ENCODE peak calls at places on chromosomes 5 and 9, in nine cellular contexts. One of them, this sample, is unnamed.

GRCh38 chr5:42985129-42986037 is 54.7 kb downstream of the ANXA2R start:
- DNase-seq in NCI-H1105 treated with DMSO at 0.1 percent for 48 hours: no peak
- DNase-seq in GM13976: no peak
- DNase-seq in GM10248: no peak
- DNase-seq in A673: no peak
- DNase-seq in HEK293T: no peak
- DNase-seq in CD4-positive, alpha-beta T cell: no peak
- DNase-seq in HFFc6: peak
- DNase-seq in ureter: no peak
- DNase-seq in this sample: no peak

GRCh38 chr5:157289164-157289819 is 23.4 kb downstream of the CYFIP2 start:
- DNase-seq in NCI-H1105 treated with DMSO at 0.1 percent for 48 hours: no peak
- DNase-seq in GM13976: no peak
- DNase-seq in GM10248: no peak
- DNase-seq in A673: no peak
- DNase-seq in HEK293T: no peak
- DNase-seq in CD4-positive, alpha-beta T cell: no peak
- DNase-seq in HFFc6: no peak
- DNase-seq in ureter: no peak
- DNase-seq in this sample: no peak

GRCh38 chr9:87276851-87277251 is 220.8 kb upstream of the DAPK1 start:
- DNase-seq in NCI-H1105 treated with DMSO at 0.1 percent for 48 hours: no peak
- DNase-seq in GM13976: no peak
- DNase-seq in GM10248: no peak
- DNase-seq in A673: peak
- DNase-seq in HEK293T: no peak
- DNase-seq in CD4-positive, alpha-beta T cell: no peak
- DNase-seq in HFFc6: peak
- DNase-seq in ureter: no peak
- DNase-seq in this sample: no peak

GRCh38 chr9:83544002-83544698 is 5.9 kb upstream of the FRMD3 start:
- DNase-seq in NCI-H1105 treated with DMSO at 0.1 percent for 48 hours: peak
- DNase-seq in GM13976: peak
- DNase-seq in GM10248: peak
- DNase-seq in A673: peak
- DNase-seq in HEK293T: peak
- DNase-seq in CD4-positive, alpha-beta T cell: no peak
- DNase-seq in HFFc6: peak
- DNase-seq in ureter: peak
- DNase-seq in this sample: peak

GRCh38 chr9:92666912-92667532 is 2.9 kb downstream of the IPPK start:
- DNase-seq in NCI-H1105 treated with DMSO at 0.1 percent for 48 hours: no peak
- DNase-seq in GM13976: no peak
- DNase-seq in GM10248: no peak
- DNase-seq in A673: no peak
- DNase-seq in HEK293T: no peak
- DNase-seq in CD4-positive, alpha-beta T cell: no peak
- DNase-seq in HFFc6: no peak
- DNase-seq in ureter: no peak
- DNase-seq in this sample: no peak

GRCh38 chr9:76419782-76420380 is 25.7 kb upstream of the RFK start:
- DNase-seq in NCI-H1105 treated with DMSO at 0.1 percent for 48 hours: no peak
- DNase-seq in GM13976: no peak
- DNase-seq in GM10248: peak
- DNase-seq in A673: peak
- DNase-seq in HEK293T: peak
- DNase-seq in CD4-positive, alpha-beta T cell: no peak
- DNase-seq in HFFc6: peak
- DNase-seq in ureter: no peak
- DNase-seq in this sample: peak

GRCh38 chr9:136981588-136982231 is 1.1 kb upstream of the LCNL1 start:
- DNase-seq in NCI-H1105 treated with DMSO at 0.1 percent for 48 hours: no peak
- DNase-seq in GM13976: no peak
- DNase-seq in GM10248: no peak
- DNase-seq in A673: peak
- DNase-seq in HEK293T: no peak
- DNase-seq in CD4-positive, alpha-beta T cell: no peak
- DNase-seq in HFFc6: no peak
- DNase-seq in ureter: no peak
- DNase-seq in this sample: no peak

GRCh38 chr5:76199321-76200318 is 116.4 kb downstream of the SV2C start:
- DNase-seq in NCI-H1105 treated with DMSO at 0.1 percent for 48 hours: no peak
- DNase-seq in GM13976: no peak
- DNase-seq in GM10248: no peak
- DNase-seq in A673: peak
- DNase-seq in HEK293T: no peak
- DNase-seq in CD4-positive, alpha-beta T cell: no peak
- DNase-seq in HFFc6: no peak
- DNase-seq in ureter: no peak
- DNase-seq in this sample: no peak

GRCh38 chr9:35658894-35659220 is 765 bp downstream of the CCDC107 start:
- DNase-seq in NCI-H1105 treated with DMSO at 0.1 percent for 48 hours: peak
- DNase-seq in GM13976: no peak
- DNase-seq in GM10248: no peak
- DNase-seq in A673: peak
- DNase-seq in HEK293T: no peak
- DNase-seq in CD4-positive, alpha-beta T cell: no peak
- DNase-seq in HFFc6: peak
- DNase-seq in ureter: no peak
- DNase-seq in this sample: peak

GRCh38 chr5:116361171-116361967 is 213.3 kb downstream of the SEMA6A start:
- DNase-seq in NCI-H1105 treated with DMSO at 0.1 percent for 48 hours: no peak
- DNase-seq in GM13976: no peak
- DNase-seq in GM10248: no peak
- DNase-seq in A673: peak
- DNase-seq in HEK293T: no peak
- DNase-seq in CD4-positive, alpha-beta T cell: no peak
- DNase-seq in HFFc6: no peak
- DNase-seq in ureter: peak
- DNase-seq in this sample: peak

GRCh38 chr5:110258460-110258859 is 468.0 kb downstream of the TMEM232 start:
- DNase-seq in NCI-H1105 treated with DMSO at 0.1 percent for 48 hours: no peak
- DNase-seq in GM13976: no peak
- DNase-seq in GM10248: no peak
- DNase-seq in A673: peak
- DNase-seq in HEK293T: no peak
- DNase-seq in CD4-positive, alpha-beta T cell: no peak
- DNase-seq in HFFc6: no peak
- DNase-seq in ureter: no peak
- DNase-seq in this sample: peak

GRCh38 chr5:15645376-15645775 is 145.4 kb downstream of the FBXL7 start:
- DNase-seq in NCI-H1105 treated with DMSO at 0.1 percent for 48 hours: no peak
- DNase-seq in GM13976: no peak
- DNase-seq in GM10248: no peak
- DNase-seq in A673: no peak
- DNase-seq in HEK293T: no peak
- DNase-seq in CD4-positive, alpha-beta T cell: no peak
- DNase-seq in HFFc6: no peak
- DNase-seq in ureter: no peak
- DNase-seq in this sample: no peak

GRCh38 chr5:141695627-141696180 is 13.7 kb upstream of the ARAP3 start:
- DNase-seq in NCI-H1105 treated with DMSO at 0.1 percent for 48 hours: peak
- DNase-seq in GM13976: no peak
- DNase-seq in GM10248: no peak
- DNase-seq in A673: peak
- DNase-seq in HEK293T: no peak
- DNase-seq in CD4-positive, alpha-beta T cell: no peak
- DNase-seq in HFFc6: no peak
- DNase-seq in ureter: no peak
- DNase-seq in this sample: peak

GRCh38 chr5:131228646-131229045 is 35.2 kb upstream of the CDC42SE2 start:
- DNase-seq in NCI-H1105 treated with DMSO at 0.1 percent for 48 hours: no peak
- DNase-seq in GM13976: no peak
- DNase-seq in GM10248: no peak
- DNase-seq in A673: no peak
- DNase-seq in HEK293T: no peak
- DNase-seq in CD4-positive, alpha-beta T cell: no peak
- DNase-seq in HFFc6: no peak
- DNase-seq in ureter: no peak
- DNase-seq in this sample: no peak

This sample was measured in SHP77.